ENCODE peak calls at places on chromosomes 5 and 9, in five cellular contexts. L, D, F, W and V are unnamed samples.

GRCh38 chr9:134145262-134145661 is 9.4 kb downstream of the WDR5 start:
- DNase-seq in F (no peak), L (no peak), D (no peak), W (no peak), V (no peak)

GRCh38 chr9:89664896-89665329 is 60.1 kb downstream of the GADD45G start:
- DNase-seq in W (peak), F (no peak), D (peak), L (no peak), V (no peak)

GRCh38 chr5:68544656-68545565 is 329.4 kb downstream of the PIK3R1 start:
- DNase-seq in D (peak), W (peak), L (no peak), F (no peak), V (no peak)

GRCh38 chr5:36359267-36359666 is 57.6 kb upstream of the RANBP3L start:
- DNase-seq in L (no peak), F (no peak), D (no peak), W (no peak), V (no peak)

GRCh38 chr5:163534476-163535172 is 29.2 kb downstream of the MAT2B start:
- DNase-seq in L (no peak), D (peak), W (no peak), F (no peak), V (no peak)

GRCh38 chr5:105695916-105696315 is 1974.8 kb downstream of the EFNA5 start:
- DNase-seq in W (no peak), D (peak), F (peak), L (no peak), V (no peak)

GRCh38 chr9:131739192-131739961 is 499 bp downstream of the RAPGEF1 start:
- DNase-seq in F (peak), L (peak), D (peak), W (peak), V (peak)

GRCh38 chr9:10678010-10678409 is 65.2 kb upstream of the PTPRD start:
- DNase-seq in L (no peak), W (no peak), F (no peak), D (no peak), V (no peak)

GRCh38 chr9:12416736-12417135 is 276.4 kb upstream of the TYRP1 start:
- DNase-seq in D (peak), F (peak), L (no peak), W (no peak), V (no peak)

GRCh38 chr5:95859327-95860060 is 37.0 kb upstream of the GLRX start:
- DNase-seq in D (peak), W (no peak), F (no peak), L (no peak), V (no peak)

GRCh38 chr9:87703636-87704276 is 22.2 kb upstream of the CTSL start:
- DNase-seq in D (no peak), L (no peak), W (no peak), F (no peak), V (no peak)

GRCh38 chr9:36825179-36825578 is 208.9 kb downstream of the PAX5 start:
- DNase-seq in W (no peak), L (no peak), D (no peak), F (no peak), V (no peak)

GRCh38 chr5:17022296-17022695 is 86.2 kb upstream of the MYO10 start:
- DNase-seq in F (no peak), D (no peak), L (no peak), W (no peak), V (no peak)

GRCh38 chr9:655875-656274 is 185.6 kb upstream of the DMRT1 start:
- DNase-seq in W (no peak), D (peak), L (no peak), F (no peak), V (no peak)

GRCh38 chr9:134243778-134244467 is 79.6 kb upstream of the RNU6ATAC start:
- DNase-seq in D (no peak), L (no peak), F (no peak), W (no peak), V (no peak)

DNA sequence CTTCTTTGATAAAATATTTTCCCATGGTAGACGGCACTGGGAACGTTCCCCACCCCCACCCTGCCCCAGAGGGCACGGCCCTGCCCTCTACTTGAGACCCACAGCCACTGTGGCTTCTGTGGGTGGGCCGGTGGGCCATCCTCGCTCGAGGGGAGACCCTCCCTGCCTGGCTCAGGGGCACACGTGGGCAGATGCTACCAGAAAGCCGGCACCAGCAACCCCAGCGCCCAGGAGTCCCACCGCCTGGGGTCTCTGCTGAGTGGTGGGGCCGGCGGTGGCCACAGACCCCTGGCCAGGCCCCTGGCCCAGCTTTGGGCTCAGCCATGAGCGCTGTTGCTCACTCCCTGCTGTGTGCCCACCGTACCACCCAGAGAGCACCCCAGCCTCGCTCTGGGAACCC is 16.5 kb upstream of the NRARP start:
- DNase-seq in L (no peak), W (no peak), D (no peak), F (no peak), V (no peak)
- H3K9ac ChIP-seq in L (peak), W (no peak), D (no peak), F (peak), V (no peak)

GRCh38 chr5:149407331-149408251 is 28.5 kb upstream of the IL17B start:
- DNase-seq in W (no peak), D (no peak), F (no peak), L (peak), V (no peak)
- H3K9ac ChIP-seq in W (peak), D (no peak), F (no peak), L (peak), V (no peak)

DNA sequence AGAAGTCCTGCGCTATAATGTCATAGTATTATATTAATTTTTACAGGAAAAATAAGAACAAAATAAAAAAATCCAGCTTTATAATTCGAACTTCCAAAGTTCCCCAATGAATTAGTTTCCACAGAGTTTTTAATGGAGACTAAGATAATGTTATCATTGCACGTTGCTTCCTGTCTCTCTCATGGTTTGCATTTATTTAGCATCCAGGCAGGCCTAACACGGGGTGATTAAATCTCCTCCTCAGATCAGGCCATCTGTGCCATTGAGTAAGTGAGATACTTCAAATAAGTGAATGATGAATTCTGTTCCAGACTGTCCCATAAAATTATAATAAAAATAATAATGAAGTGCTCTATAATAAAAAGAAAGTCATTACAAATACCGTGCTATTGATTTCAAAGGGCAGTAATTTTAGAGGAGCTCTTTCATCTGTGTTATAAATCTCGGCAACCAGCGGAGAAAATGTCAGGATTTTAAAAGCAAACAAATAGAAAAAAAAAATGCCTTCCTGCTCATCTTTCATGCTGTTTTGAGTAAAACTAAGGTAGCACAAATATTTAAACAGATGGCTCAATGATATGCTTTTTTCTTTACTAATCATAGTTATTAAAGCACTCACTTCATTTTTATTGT is 570.6 kb upstream of the ZNF608 start:
- DNase-seq in L (no peak), F (no peak), W (no peak), D (peak), V (no peak)
- H3K9ac ChIP-seq in L (no peak), F (no peak), W (no peak), D (no peak), V (no peak)

GRCh38 chr5:10351882-10352395 is 1.6 kb upstream of the MARCHF6 start:
- DNase-seq in F (no peak), D (no peak), W (no peak), L (no peak), V (no peak)
- H3K9ac ChIP-seq in F (peak), D (peak), W (no peak), L (peak), V (no peak)

GRCh38 chr5:73488806-73489205 is 9.4 kb upstream of the BTF3 start:
- DNase-seq in L (no peak), D (no peak), F (no peak), W (no peak), V (no peak)

GRCh38 chr5:73484511-73484910 is 13.7 kb upstream of the BTF3 start:
- DNase-seq in D (no peak), F (no peak), L (no peak), W (no peak), V (no peak)

GRCh38 chr5:73485715-73486114 is 12.5 kb upstream of the BTF3 start:
- DNase-seq in L (peak), W (no peak), F (no peak), D (no peak), V (no peak)

GRCh38 chr5:73487815-73488214 is 10.4 kb upstream of the BTF3 start:
- DNase-seq in L (no peak), F (no peak), D (peak), W (no peak), V (no peak)

GRCh38 chr5:73486119-73486899 is 11.9 kb upstream of the BTF3 start:
- DNase-seq in W (no peak), F (no peak), D (peak), L (no peak), V (no peak)
- H3K9ac ChIP-seq in W (no peak), F (no peak), D (no peak), L (no peak), V (no peak)

DNA sequence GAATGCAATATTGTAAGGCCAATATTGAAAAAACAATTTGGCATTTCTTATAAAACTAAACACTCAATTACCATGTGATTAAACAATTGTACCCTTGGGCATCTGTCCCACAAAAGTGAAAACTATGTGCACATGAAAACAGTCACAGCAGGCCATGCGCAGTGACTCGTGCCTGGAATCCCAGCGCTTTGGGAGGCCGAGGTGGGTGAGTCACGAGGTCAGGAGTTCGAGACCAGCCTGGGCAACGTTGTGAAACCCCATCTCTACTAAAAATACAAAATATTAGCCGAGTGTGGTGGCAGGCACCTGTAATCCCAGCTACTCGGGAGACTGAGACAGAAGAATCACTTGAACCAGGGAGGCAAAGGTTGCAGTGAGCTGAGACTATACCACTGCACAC is 343.7 kb downstream of the DMRTA1 start:
- DNase-seq in W (no peak), D (no peak), F (no peak), L (no peak), V (no peak)
- H3K9ac ChIP-seq in W (no peak), D (no peak), F (no peak), L (no peak), V (no peak)